ENCODE peak calls at places on chromosomes 3 and 15, in ten cellular contexts. P is fibroblast of lung, M is tibial artery, Z is gastrocnemius medialis, U is ovary, W is H9, S is Panc1, N is prostate gland, O is neural progenitor cell, F is foreskin keratinocyte. X is an unnamed sample. For H3K27me3 and H3K4me1, the result is how much of the 10 kb centered on the place peaks cover.

GRCh38 chr3:167750273-167750971 is 14.9 kb downstream of the SERPINI1 start:
- DNase-seq in P (no peak), M (no peak), Z (no peak), U (no peak), W (no peak), S (no peak), N (no peak), O (no peak), F (no peak), X (peak)

GRCh38 chr3:31543375-31543774 is 10.7 kb downstream of the STT3B start:
- DNase-seq in P (peak), M (no peak), Z (no peak), U (no peak), W (no peak), S (no peak), N (no peak), O (no peak), F (no peak), X (no peak)

GRCh38 chr3:187567026-187567425 is 103.2 kb downstream of the SST start:
- DNase-seq in P (no peak), M (no peak), Z (no peak), U (peak), W (no peak), S (no peak), N (no peak), O (no peak), F (no peak), X (no peak)

GRCh38 chr3:23041918-23042696 is 161.0 kb upstream of the UBE2E2 start:
- DNase-seq in P (no peak), M (peak), Z (peak), U (no peak), W (no peak), S (no peak), N (no peak), O (no peak), F (no peak), X (no peak)

GRCh38 chr15:82535566-82536408 is 4.5 kb downstream of the RPS17 start:
- DNase-seq in P (no peak), M (no peak), Z (no peak), U (no peak), W (peak), S (no peak), N (no peak), O (no peak), F (no peak), X (no peak)

GRCh38 chr3:185822221-185822956 is 2.5 kb downstream of the IGF2BP2 start:
- DNase-seq in P (peak), M (no peak), Z (no peak), U (no peak), W (no peak), S (no peak), N (no peak), O (no peak), F (no peak), X (no peak)

GRCh38 chr15:89496155-89497098 is at the start of gene RHCG:
- DNase-seq in P (peak), M (no peak), Z (no peak), U (no peak), W (peak), S (no peak), N (no peak), O (peak), F (no peak), X (peak)

GRCh38 chr15:68691667-68692066 is 112.9 kb downstream of the CORO2B start:
- DNase-seq in P (no peak), M (no peak), Z (no peak), U (no peak), W (no peak), S (no peak), N (peak), O (no peak), F (no peak), X (peak)

GRCh38 chr15:71781179-71781964 is 29.0 kb upstream of the NR2E3 start:
- DNase-seq in P (no peak), M (no peak), Z (no peak), U (no peak), W (no peak), S (no peak), N (no peak), O (no peak), F (no peak), X (no peak)

GRCh38 chr3:167743799-167744198 is 8.3 kb downstream of the SERPINI1 start:
- DNase-seq in P (no peak), M (no peak), Z (no peak), U (no peak), W (no peak), S (no peak), N (no peak), O (no peak), F (no peak), X (no peak)

GRCh38 chr15:27847775-27848710 is 251.1 kb downstream of the OCA2 start:
- DNase-seq in P (no peak), M (no peak), Z (no peak), U (no peak), W (no peak), S (no peak), N (no peak), O (no peak), F (no peak), X (no peak)

GRCh38 chr3:101556064-101556463 is 5.6 kb upstream of the TRMT10C start:
- DNase-seq in P (no peak), M (no peak), Z (no peak), U (no peak), W (peak), S (no peak), N (no peak), O (no peak), F (no peak), X (no peak)

GRCh38 chr3:11434017-11434526 is 161.9 kb downstream of the ATG7 start:
- DNase-seq in P (peak), M (peak), Z (peak), U (peak), W (no peak), S (no peak), N (no peak), O (no peak), F (no peak), X (no peak)
- H3K27ac ChIP-seq in P (peak), M (peak), Z (peak), U (no peak), W (no peak), S (peak), N (no peak), O (no peak), F (no peak), X (no peak)

DNA sequence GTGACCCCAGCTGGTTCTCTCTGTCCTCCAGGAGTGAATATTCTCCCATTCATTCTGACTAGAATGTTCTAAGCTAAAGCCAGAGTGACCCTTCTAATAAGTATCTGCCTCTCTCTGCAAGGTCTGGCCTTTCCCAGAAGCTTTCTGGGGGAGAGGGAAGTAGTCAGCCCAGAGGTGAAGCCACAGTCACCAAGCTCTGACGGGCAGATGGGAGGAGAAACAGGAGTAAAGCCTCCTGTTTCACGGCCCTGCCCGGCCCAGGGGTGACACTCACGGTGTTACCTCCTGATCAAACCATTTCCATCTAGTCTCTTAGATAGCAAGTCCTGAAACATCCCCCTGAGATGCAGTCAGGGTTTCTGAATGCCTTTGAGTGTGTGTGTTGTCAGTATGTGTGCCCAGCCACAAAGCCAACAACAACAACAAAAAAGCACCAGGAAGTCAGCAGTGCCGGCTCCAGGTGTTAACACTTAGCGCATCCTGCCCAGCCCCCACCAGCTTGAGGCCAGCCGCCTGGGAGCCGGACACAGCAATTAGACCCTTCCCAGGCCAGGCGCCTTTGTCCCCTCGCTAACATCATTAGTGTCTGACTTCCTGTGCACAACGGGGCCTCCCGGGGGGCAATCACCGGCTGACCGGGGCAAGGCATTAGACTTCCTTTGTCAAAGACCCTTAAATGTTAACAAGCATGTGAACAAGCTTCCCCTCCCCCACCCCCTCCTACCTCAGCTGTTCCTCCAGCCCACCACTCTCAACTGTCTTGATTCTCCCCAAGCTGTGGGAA is 34.5 kb downstream of the IL17RD start:
- DNase-seq in P (no peak), M (no peak), Z (no peak), U (no peak), W (peak), S (no peak), N (no peak), O (peak), F (no peak), X (no peak)
- H3K27me3 ChIP-seq in P (under half), M (under half), Z (under half), U (under half), W (under half), S (under half), N (under half), O (under half), F (under half), X (under half)

DNA sequence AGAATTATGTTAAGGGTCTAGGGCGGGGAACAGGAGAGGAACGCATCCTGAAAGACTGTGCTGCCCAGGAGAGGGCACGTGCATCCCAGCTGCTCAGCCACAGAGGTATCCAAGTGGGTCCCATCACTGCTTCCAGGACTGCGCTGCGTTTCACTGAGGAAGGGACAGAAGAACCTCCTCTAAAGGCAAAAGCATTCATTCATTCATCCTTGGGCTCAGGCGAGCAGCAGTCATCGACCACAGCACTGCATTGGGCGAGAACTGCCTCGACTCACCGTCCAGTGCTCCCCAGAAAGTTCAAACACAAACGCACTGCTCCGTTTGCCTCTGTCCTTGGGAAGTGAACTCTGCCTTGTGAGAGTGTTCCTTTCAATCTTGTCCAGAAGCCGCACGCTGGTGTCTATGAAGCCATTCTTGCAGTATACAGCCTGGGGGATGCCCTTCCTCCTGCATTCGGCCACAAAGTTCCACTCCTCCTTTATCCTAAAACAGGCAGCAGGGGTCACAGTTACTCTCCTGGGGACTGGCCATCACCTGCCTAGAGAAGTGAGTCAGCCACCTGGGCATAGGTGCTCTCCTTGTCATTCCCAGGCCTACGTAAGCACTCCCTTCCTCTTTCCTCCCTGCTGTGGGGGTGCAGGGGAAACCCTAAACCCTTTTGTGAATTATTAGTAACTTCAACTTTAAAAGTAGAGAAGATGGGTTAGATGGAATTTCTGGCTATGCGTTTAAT is 21.2 kb downstream of the LRRC2 start:
- DNase-seq in P (no peak), M (no peak), Z (no peak), U (no peak), W (peak), S (no peak), N (no peak), O (no peak), F (no peak), X (no peak)
- H3K4me1 ChIP-seq in P (under half), M (under half), Z (under half), U (under half), W (under half), S (under half), N (under half), O (under half), F (under half), X (under half)

GRCh38 chr3:71251156-71251775 is 332.3 kb downstream of the FOXP1 start:
- DNase-seq in P (peak), M (no peak), Z (no peak), U (no peak), W (no peak), S (no peak), N (no peak), O (no peak), F (peak), X (no peak)
- H3K27ac ChIP-seq in P (peak), M (no peak), Z (no peak), U (no peak), W (no peak), S (no peak), N (no peak), O (no peak), F (no peak), X (no peak)

GRCh38 chr3:15628967-15629366 is 27.4 kb downstream of the BTD start:
- DNase-seq in P (no peak), M (no peak), Z (no peak), U (no peak), W (no peak), S (no peak), N (no peak), O (no peak), F (no peak), X (no peak)

GRCh38 chr3:15629860-15630597 is 28.5 kb downstream of the BTD start:
- DNase-seq in P (peak), M (peak), Z (peak), U (no peak), W (peak), S (peak), N (peak), O (peak), F (no peak), X (peak)

GRCh38 chr3:15632212-15632580 is 30.7 kb downstream of the BTD start:
- DNase-seq in P (no peak), M (no peak), Z (no peak), U (no peak), W (no peak), S (no peak), N (no peak), O (no peak), F (no peak), X (no peak)

GRCh38 chr3:15631426-15632211 is 30.1 kb downstream of the BTD start:
- DNase-seq in P (no peak), M (no peak), Z (no peak), U (no peak), W (peak), S (no peak), N (no peak), O (no peak), F (no peak), X (no peak)

GRCh38 chr3:15630646-15631350 is 29.3 kb downstream of the BTD start:
- DNase-seq in P (peak), M (no peak), Z (no peak), U (no peak), W (no peak), S (no peak), N (no peak), O (no peak), F (no peak), X (no peak)
- H3K27me3 ChIP-seq in P (under half), M (under half), Z (under half), U (under half), W (under half), S (under half), N (under half), O (under half), F (under half), X (under half)

GRCh38 chr3:58355174-58355573 is 22.5 kb downstream of the PXK start:
- DNase-seq in P (no peak), M (no peak), Z (no peak), U (no peak), W (no peak), S (no peak), N (no peak), O (no peak), F (no peak), X (no peak)

GRCh38 chr3:58358808-58359207 is 26.1 kb downstream of the PXK start:
- DNase-seq in P (no peak), M (no peak), Z (no peak), U (no peak), W (no peak), S (no peak), N (no peak), O (no peak), F (no peak), X (no peak)

GRCh38 chr3:58358092-58358491 is 25.4 kb downstream of the PXK start:
- DNase-seq in P (no peak), M (no peak), Z (no peak), U (no peak), W (no peak), S (no peak), N (no peak), O (no peak), F (no peak), X (no peak)

GRCh38 chr3:58356054-58356453 is 23.4 kb downstream of the PXK start:
- DNase-seq in P (no peak), M (no peak), Z (no peak), U (no peak), W (no peak), S (no peak), N (no peak), O (no peak), F (peak), X (peak)

GRCh38 chr3:58357402-58357801 is 24.7 kb downstream of the PXK start:
- DNase-seq in P (no peak), M (no peak), Z (no peak), U (no peak), W (no peak), S (no peak), N (no peak), O (no peak), F (no peak), X (no peak)
- H3K4me1 ChIP-seq in P (under half), M (under half), Z (under half), U (under half), W (under half), S (under half), N (under half), O (under half), F (under half), X (under half)

DNA sequence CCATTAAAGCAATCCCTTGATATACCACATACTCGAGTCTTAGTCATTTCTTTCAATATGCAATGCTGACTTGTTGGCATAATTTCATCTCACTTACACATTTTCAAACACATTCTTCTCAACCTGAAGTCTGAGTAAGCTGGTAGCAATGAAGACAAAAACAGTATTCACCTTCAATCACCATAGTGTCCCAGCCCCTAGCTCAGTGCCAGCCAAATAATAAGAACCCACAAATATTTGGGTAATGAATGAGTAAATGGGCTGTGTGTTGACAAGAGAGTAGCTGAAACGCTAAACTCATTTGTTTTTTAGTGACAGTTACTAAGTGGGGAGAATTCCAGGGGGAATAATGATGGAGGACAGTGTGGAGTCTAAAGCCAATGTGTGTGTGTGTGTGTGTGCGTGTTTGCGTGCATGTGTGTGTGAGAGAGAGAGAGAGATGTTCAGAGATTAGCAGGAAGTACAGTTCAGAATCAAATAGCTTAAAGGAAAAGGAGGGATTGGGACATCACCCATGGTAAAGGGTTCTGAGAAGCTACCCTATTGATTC is 165.7 kb downstream of the GAP43 start:
- DNase-seq in P (peak), M (no peak), Z (no peak), U (no peak), W (no peak), S (no peak), N (no peak), O (no peak), F (peak), X (no peak)
- H3K27ac ChIP-seq in P (peak), M (no peak), Z (no peak), U (no peak), W (no peak), S (no peak), N (no peak), O (no peak), F (peak), X (no peak)

GRCh38 chr3:147388395-147389264 is 17.7 kb downstream of the ZIC4 start:
- DNase-seq in P (no peak), M (no peak), Z (no peak), U (no peak), W (no peak), S (no peak), N (no peak), O (peak), F (no peak), X (no peak)
- H3K27me3 ChIP-seq in P (half or more), M (half or more), Z (under half), U (under half), W (half or more), S (under half), N (half or more), O (half or more), F (half or more), X (half or more)

GRCh38 chr15:79595995-79596622 is 164.0 kb downstream of the MINAR1 start:
- DNase-seq in P (peak), M (no peak), Z (peak), U (no peak), W (peak), S (peak), N (peak), O (peak), F (peak), X (peak)
- H3K4me1 ChIP-seq in P (under half), M (under half), Z (under half), U (under half), W (under half), S (under half), N (under half), O (under half), F (under half), X (under half)